ENCODE peak calls at places on chromosomes 2 and 18, in eight cellular contexts. Q is uterus, E is mammary epithelial cell, R is transverse colon, U is HAP-1, Y is tibial nerve, B is Panc1, W is A549. O is an unnamed sample.

GRCh38 chr2:221715783-221716386 is 143.8 kb upstream of the EPHA4 start:
- DNase-seq in B (no peak), W (no peak), R (no peak), Q (no peak), U (peak; percentile 99), E (no peak), Y (no peak), O (no peak)

GRCh38 chr2:200336980-200337615 is 30.6 kb downstream of the SPATS2L start:
- DNase-seq in R (no peak), Y (no peak), Q (no peak), W (no peak), U (no peak), B (no peak), E (no peak), O (no peak)

GRCh38 chr18:32847719-32848118 is 74.9 kb upstream of the KLHL14 start:
- DNase-seq in Q (no peak), Y (no peak), U (no peak), W (no peak), R (no peak), B (no peak), E (no peak), O (no peak)

GRCh38 chr18:61842146-61842545 is 50.7 kb downstream of the RNF152 start:
- DNase-seq in Q (no peak), E (no peak), U (peak; percentile 29), R (no peak), W (no peak), B (no peak), Y (no peak), O (no peak)

GRCh38 chr2:85503168-85503610 is 35.8 kb upstream of the MAT2A start:
- DNase-seq in U (no peak), W (peak; percentile 51), B (no peak), Q (no peak), Y (no peak), R (peak; percentile 67), E (peak; percentile 70), O (peak; percentile 60)

GRCh38 chr2:100964706-100965269 is 37.3 kb upstream of the RPL31 start:
- DNase-seq in E (no peak), B (no peak), U (no peak), R (no peak), W (no peak), Y (no peak), Q (no peak), O (no peak)

GRCh38 chr2:37886745-37887144 is 38.3 kb upstream of the RMDN2 start:
- DNase-seq in Y (no peak), W (no peak), R (no peak), Q (no peak), B (no peak), U (no peak), E (peak; percentile 20), O (no peak)

GRCh38 chr2:27638709-27639108 is 9.9 kb downstream of the GPN1 start:
- DNase-seq in B (no peak), R (no peak), Y (no peak), W (no peak), Q (no peak), U (no peak), E (peak; percentile 89), O (no peak)

GRCh38 chr2:144279165-144279564 is 240.8 kb downstream of the ZEB2 start:
- DNase-seq in B (no peak), E (no peak), R (no peak), Y (no peak), W (no peak), Q (no peak), U (no peak), O (no peak)

DNA sequence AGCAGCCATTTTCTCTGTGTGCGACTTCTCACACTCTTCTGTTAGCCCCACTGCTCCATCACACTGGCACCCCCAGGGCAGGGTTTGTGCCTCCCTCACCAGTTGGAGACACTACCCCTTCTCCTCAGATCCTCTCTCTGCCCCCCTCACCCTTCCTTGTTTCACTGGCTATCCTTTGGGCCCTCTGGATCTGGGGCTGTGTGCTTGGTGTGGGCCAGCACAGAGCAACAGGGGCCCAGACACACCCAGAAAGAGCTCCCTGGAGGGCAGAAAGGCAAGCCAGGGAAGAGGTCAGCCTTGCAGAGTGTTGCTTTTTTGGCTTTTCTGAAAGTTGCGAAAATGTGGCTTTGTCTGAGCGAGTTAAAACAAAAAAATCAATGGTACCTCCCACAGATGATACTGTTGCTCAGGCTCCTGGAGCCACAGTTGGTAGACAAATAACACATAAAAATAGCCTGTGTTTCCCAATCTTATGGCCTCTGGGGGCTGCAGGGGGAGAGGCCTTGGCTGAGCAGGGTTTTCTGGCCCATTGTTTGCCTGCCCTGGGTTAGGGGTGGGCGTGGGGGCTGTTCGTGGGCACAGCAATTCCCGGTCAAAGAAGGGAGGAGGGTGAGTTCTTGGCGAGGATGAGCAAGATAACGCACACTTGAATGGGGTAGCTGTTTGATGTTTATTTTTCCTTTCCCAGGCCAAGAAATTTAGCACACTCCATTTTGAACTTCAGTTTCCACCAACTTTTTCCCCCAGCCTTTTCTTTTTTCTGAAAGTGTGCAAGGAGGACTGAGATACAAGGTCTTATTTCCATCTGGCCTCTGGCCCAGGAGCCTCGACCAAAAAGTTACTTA is 167.0 kb upstream of the HAAO start:
- DNase-seq in Y (peak; percentile 72), E (peak; percentile 41), W (no peak), R (no peak), B (no peak), Q (peak; percentile 87), U (no peak), O (peak; percentile 87)
- H3K4me1 ChIP-seq in Y (no peaks in the 10 kb centered on the region), E (peaks cover 23% of the 10 kb centered on the region), W (no peaks in the 10 kb centered on the region), R (peaks cover 13% of the 10 kb centered on the region), B (no peaks in the 10 kb centered on the region), Q (peaks cover 42% of the 10 kb centered on the region), U (peaks cover 10% of the 10 kb centered on the region), O (peaks cover 77% of the 10 kb centered on the region)

DNA sequence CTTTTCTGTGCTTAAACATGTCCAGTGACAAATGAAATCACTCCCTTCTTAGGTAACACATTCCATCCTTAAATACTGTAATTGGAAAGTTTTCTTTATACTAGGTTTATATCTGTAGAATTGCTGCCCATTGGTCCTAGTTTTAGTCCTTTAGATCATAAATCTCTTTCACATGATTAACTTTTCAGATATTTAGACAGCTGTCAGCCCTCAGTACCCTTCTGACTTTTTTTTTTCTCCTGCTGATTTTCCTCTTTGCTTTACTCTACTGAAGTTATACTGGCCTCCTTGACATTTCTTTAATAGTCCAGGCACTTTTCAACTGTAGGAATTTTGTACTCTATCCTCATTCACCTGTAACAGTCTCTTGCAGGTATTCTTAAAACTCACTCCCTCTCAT is 28.9 kb downstream of the RBBP8 start:
- DNase-seq in R (no peak), W (no peak), U (no peak), B (no peak), Y (no peak), Q (no peak), E (no peak), O (no peak)
- H3K9me3 ChIP-seq in R (no peaks in the 10 kb centered on the region), W (no peaks in the 10 kb centered on the region), U (no peaks in the 10 kb centered on the region), B (no peaks in the 10 kb centered on the region), Y (no peaks in the 10 kb centered on the region), Q (no peaks in the 10 kb centered on the region), E (no peaks in the 10 kb centered on the region), O (no peaks in the 10 kb centered on the region)

GRCh38 chr2:168192143-168192785 is 55.1 kb downstream of the STK39 start:
- DNase-seq in Y (no peak), E (no peak), W (no peak), B (no peak), R (no peak), Q (peak; percentile 51), U (no peak), O (no peak)
- H3K4me1 ChIP-seq in Y (no peaks in the 10 kb centered on the region), E (peaks cover 31% of the 10 kb centered on the region), W (peaks cover 22% of the 10 kb centered on the region), B (peaks cover 2% of the 10 kb centered on the region), R (peaks cover 21% of the 10 kb centered on the region), Q (no peaks in the 10 kb centered on the region), U (peaks cover 9% of the 10 kb centered on the region), O (peaks cover 15% of the 10 kb centered on the region)

DNA sequence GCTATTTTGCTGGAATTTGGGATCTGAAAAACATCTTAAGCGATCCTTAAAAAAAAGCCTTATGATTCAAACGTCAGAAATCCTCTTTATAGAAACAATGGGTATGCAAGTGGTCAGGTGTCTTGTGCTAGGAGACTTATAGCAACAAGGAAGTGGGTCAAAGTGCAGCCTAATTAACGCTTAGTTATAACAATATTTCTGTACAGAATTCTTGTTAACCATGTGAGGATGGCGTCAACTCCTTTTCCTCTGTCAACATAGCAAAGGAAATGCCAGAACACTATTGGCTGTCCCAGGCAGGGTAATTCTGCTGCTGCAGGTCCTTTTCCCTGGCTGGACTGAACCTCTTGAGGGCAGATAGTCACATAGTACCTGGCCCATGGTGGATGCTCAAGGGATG is 189.4 kb downstream of the MSH2 start:
- DNase-seq in B (no peak), W (no peak), E (no peak), Y (no peak), R (no peak), Q (no peak), U (peak; percentile 57), O (no peak)
- H3K9me3 ChIP-seq in B (no peaks in the 10 kb centered on the region), W (peaks cover 3% of the 10 kb centered on the region), E (no peaks in the 10 kb centered on the region), Y (no peaks in the 10 kb centered on the region), R (no peaks in the 10 kb centered on the region), Q (no peaks in the 10 kb centered on the region), U (no peaks in the 10 kb centered on the region), O (peaks cover 7% of the 10 kb centered on the region)

DNA sequence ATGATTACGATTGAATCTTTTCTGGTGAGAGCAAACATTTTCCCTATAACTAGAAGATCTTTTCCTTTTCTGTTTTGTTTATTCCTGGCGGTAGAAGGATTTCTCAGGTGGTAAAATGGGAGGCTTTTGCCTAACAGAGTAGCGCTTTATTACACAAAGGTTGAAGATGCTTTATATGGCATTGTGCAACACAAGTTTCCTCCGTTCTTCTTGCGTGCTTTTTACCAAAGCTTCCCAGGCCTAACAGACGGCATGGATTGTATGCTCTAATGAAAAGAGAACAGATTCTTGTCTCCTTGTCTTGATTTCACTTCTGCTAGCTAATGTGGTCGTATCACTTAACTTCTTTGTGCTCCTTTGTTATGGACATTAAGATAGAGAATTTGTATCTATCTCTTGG is 43.8 kb downstream of the MYO1B start:
- DNase-seq in W (no peak), Y (no peak), R (no peak), B (no peak), U (no peak), Q (no peak), E (no peak), O (no peak)
- H3K4me1 ChIP-seq in W (peaks cover 21% of the 10 kb centered on the region), Y (no peaks in the 10 kb centered on the region), R (no peaks in the 10 kb centered on the region), B (no peaks in the 10 kb centered on the region), U (peaks cover 10% of the 10 kb centered on the region), Q (no peaks in the 10 kb centered on the region), E (peaks cover 23% of the 10 kb centered on the region), O (peaks cover 7% of the 10 kb centered on the region)

DNA sequence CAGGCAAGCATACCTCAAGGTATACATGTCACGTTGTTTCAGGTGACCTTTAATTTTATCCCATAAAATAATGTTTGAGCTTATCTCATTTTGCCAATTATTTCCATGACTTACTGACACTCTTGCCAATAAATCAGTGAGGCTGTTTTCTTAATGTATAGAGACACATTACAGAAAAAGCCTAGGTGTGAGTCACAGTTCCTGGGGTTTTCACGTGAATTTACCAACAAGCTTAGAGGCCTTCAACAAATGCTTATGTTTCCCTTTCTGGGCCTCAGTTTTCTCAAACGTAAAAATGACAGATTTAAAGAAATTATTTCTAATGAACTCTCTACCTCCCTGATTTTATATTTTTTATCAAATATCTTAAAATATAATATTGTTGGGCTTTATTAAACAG is 517.5 kb upstream of the SPHKAP start:
- DNase-seq in U (no peak), Q (no peak), B (no peak), W (no peak), R (no peak), E (no peak), Y (no peak), O (no peak)
- H3K9me3 ChIP-seq in U (no peaks in the 10 kb centered on the region), Q (no peaks in the 10 kb centered on the region), B (no peaks in the 10 kb centered on the region), W (no peaks in the 10 kb centered on the region), R (no peaks in the 10 kb centered on the region), E (no peaks in the 10 kb centered on the region), Y (no peaks in the 10 kb centered on the region), O (no peaks in the 10 kb centered on the region)